ENCODE peak calls at places on chromosomes 4 and X, in six cellular contexts. One of them, this sample, is unnamed.
A peak's percentile ranks its signal among the peaks of the same experiment; 100 is the strongest.

GRCh38 chr4:146957252-146957651 is 11.6 kb upstream of the TTC29 start:
- DNase-seq in GM12878: no peak
- DNase-seq in HCT116: no peak
- DNase-seq in HepG2: no peak
- DNase-seq in A549: peak; percentile 27
- DNase-seq in K562: no peak
- DNase-seq in this sample: no peak

GRCh38 chr4:38867478-38868054 is at the start of gene FAM114A1:
- DNase-seq in GM12878: no peak
- DNase-seq in K562: peak; percentile 94
- DNase-seq in HCT116: no peak
- DNase-seq in HepG2: peak; percentile 51
- DNase-seq in A549: peak; percentile 68
- DNase-seq in this sample: peak; percentile 81

GRCh38 chr4:121562833-121563232 is 133.9 kb downstream of the ANXA5 start:
- DNase-seq in K562: no peak
- DNase-seq in GM12878: no peak
- DNase-seq in HepG2: no peak
- DNase-seq in A549: no peak
- DNase-seq in HCT116: no peak
- DNase-seq in this sample: no peak

GRCh38 chr4:129193357-129194100 is 97.6 kb downstream of the C4orf33 start:
- DNase-seq in HepG2: no peak
- DNase-seq in K562: no peak
- DNase-seq in A549: no peak
- DNase-seq in GM12878: no peak
- DNase-seq in HCT116: no peak
- DNase-seq in this sample: no peak

GRCh38 chr4:26199566-26199965 is 121.2 kb upstream of the RBPJ start:
- DNase-seq in K562: no peak
- DNase-seq in GM12878: no peak
- DNase-seq in A549: no peak
- DNase-seq in HepG2: no peak
- DNase-seq in HCT116: no peak
- DNase-seq in this sample: no peak

GRCh38 chr4:139606600-139607301 is 50.7 kb upstream of the SETD7 start:
- DNase-seq in HepG2: no peak
- DNase-seq in HCT116: no peak
- DNase-seq in GM12878: no peak
- DNase-seq in K562: peak; percentile 36
- DNase-seq in A549: peak; percentile 86
- DNase-seq in this sample: no peak

GRCh38 chrX:48498374-48498809 is 10.4 kb upstream of the PORCN start:
- DNase-seq in K562: no peak
- DNase-seq in GM12878: no peak
- DNase-seq in HCT116: no peak
- DNase-seq in HepG2: no peak
- DNase-seq in A549: no peak
- DNase-seq in this sample: peak; percentile 65

GRCh38 chr4:101020956-101021355 is 326.4 kb downstream of the PPP3CA start:
- DNase-seq in GM12878: peak; percentile 53
- DNase-seq in HepG2: no peak
- DNase-seq in A549: peak; percentile 27
- DNase-seq in HCT116: peak; percentile 79
- DNase-seq in K562: no peak
- DNase-seq in this sample: peak; percentile 76

GRCh38 chr4:26466871-26467270 is 23.4 kb downstream of the CCKAR start:
- DNase-seq in HCT116: no peak
- DNase-seq in HepG2: no peak
- DNase-seq in K562: no peak
- DNase-seq in GM12878: no peak
- DNase-seq in A549: no peak
- DNase-seq in this sample: no peak

GRCh38 chr4:165393704-165394103 is 14.9 kb downstream of the CPE start:
- DNase-seq in A549: no peak
- DNase-seq in GM12878: no peak
- DNase-seq in HepG2: no peak
- DNase-seq in K562: no peak
- DNase-seq in HCT116: no peak
- DNase-seq in this sample: no peak

GRCh38 chrX:149060921-149061320 is 444.2 kb downstream of the IDS start:
- DNase-seq in HCT116: no peak
- DNase-seq in HepG2: no peak
- DNase-seq in K562: no peak
- DNase-seq in A549: no peak
- DNase-seq in GM12878: no peak
- DNase-seq in this sample: no peak

GRCh38 chr4:77712675-77713074 is 106.5 kb downstream of the CNOT6L start:
- DNase-seq in HepG2: no peak
- DNase-seq in GM12878: no peak
- DNase-seq in HCT116: no peak
- DNase-seq in K562: no peak
- DNase-seq in A549: no peak
- DNase-seq in this sample: no peak

GRCh38 chrX:150365953-150366911 is 3.1 kb downstream of the MAMLD1 start:
- DNase-seq in A549: peak; percentile 36
- DNase-seq in GM12878: no peak
- DNase-seq in HepG2: no peak
- DNase-seq in K562: peak; percentile 10
- DNase-seq in HCT116: no peak
- DNase-seq in this sample: no peak

GRCh38 chr4:112702892-112703291 is 65.9 kb downstream of the LARP7 start:
- DNase-seq in HCT116: no peak
- DNase-seq in A549: no peak
- DNase-seq in HepG2: no peak
- DNase-seq in K562: no peak
- DNase-seq in GM12878: no peak
- DNase-seq in this sample: no peak

GRCh38 chr4:145956288-145956890 is 17.8 kb upstream of the ZNF827 start:
- DNase-seq in HepG2: peak; percentile 40
- DNase-seq in HCT116: no peak
- DNase-seq in GM12878: no peak
- DNase-seq in K562: peak; percentile 56
- DNase-seq in A549: peak; percentile 48
- DNase-seq in this sample: peak; percentile 38

DNA sequence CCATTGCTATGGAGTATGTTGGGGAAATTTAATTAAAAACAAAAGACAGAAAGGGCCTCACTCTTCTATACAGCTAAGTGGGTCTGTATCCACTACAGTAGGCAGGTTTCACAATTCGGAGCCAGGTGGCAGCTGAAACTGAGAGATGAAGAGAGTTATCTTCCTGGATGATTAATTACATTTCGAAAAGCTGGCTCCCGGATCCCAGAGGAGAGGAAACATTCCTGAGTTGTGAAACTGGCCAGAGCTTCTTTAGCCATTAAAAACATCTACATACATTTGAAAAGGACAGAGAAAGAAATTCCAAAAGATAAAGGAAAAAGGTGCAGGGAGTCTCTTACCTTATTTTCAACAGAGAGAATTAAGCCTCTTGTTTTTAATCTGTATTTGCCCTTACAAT is 15.5 kb upstream of the PDZD4 start:
- DNase-seq in HepG2: no peak
- DNase-seq in GM12878: no peak
- DNase-seq in HCT116: no peak
- DNase-seq in A549: no peak
- DNase-seq in K562: no peak
- DNase-seq in this sample: no peak
- H3K4me3 ChIP-seq in HepG2: no peak overlapping the region
- H3K4me3 ChIP-seq in GM12878: no peak overlapping the region
- H3K4me3 ChIP-seq in HCT116: no peak overlapping the region
- H3K4me3 ChIP-seq in A549: no peak overlapping the region
- H3K4me3 ChIP-seq in K562: no peak overlapping the region
- H3K4me3 ChIP-seq in this sample: no peak overlapping the region

DNA sequence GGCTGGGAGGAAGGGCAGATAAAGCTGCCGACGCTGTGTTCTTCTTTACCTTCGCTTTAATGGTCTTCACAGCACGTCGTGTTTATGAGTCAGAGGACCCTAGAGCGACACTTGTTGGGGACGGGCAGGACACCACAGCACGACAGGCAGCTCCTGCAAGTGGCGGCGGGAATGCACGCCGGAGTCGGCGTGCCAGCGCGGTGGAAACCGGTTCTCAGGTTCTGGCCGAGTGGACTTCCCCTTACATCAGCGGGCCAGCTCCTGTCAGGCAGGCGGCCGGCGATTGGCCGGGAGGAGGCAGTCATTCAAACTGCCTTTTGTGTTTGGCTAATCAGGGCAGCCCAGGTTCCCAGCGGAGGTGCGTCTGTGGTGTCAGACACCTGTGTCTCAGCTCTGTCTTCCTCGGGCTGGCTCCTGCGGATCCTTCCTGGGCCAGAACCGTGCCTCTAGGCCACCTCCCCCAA is 150.9 kb downstream of the SHROOM3 start:
- DNase-seq in GM12878: no peak
- DNase-seq in HCT116: peak; percentile 81
- DNase-seq in A549: peak; percentile 65
- DNase-seq in HepG2: peak; percentile 7
- DNase-seq in K562: peak; percentile 11
- DNase-seq in this sample: no peak
- TF ChIP-seq POLR2A in GM12878: no peak
- TF ChIP-seq POLR2A in HCT116: no peak
- TF ChIP-seq POLR2A in A549: no peak
- TF ChIP-seq POLR2A in HepG2: no peak
- TF ChIP-seq POLR2A in K562: no peak
- TF ChIP-seq POLR2A in this sample: no peak

GRCh38 chr4:176872461-176872860 is 79.7 kb upstream of the VEGFC start:
- DNase-seq in GM12878: no peak
- DNase-seq in K562: no peak
- DNase-seq in A549: no peak
- DNase-seq in HCT116: no peak
- DNase-seq in HepG2: no peak
- DNase-seq in this sample: no peak
- TF ChIP-seq MAX in GM12878: no peak
- TF ChIP-seq MAX in K562: no peak
- TF ChIP-seq MAX in A549: no peak
- TF ChIP-seq MAX in HCT116: no peak
- TF ChIP-seq MAX in HepG2: no peak
- TF ChIP-seq MAX in this sample: no peak

GRCh38 chrX:68438575-68438974 is 5.3 kb upstream of the OPHN1 start:
- DNase-seq in GM12878: no peak
- DNase-seq in K562: peak; percentile 55
- DNase-seq in HepG2: peak; percentile 30
- DNase-seq in A549: peak; percentile 12
- DNase-seq in HCT116: no peak
- DNase-seq in this sample: no peak

GRCh38 chrX:68432648-68433047 is 647 bp downstream of the OPHN1 start:
- DNase-seq in HepG2: no peak
- DNase-seq in HCT116: no peak
- DNase-seq in A549: peak; percentile 18
- DNase-seq in K562: peak; percentile 46
- DNase-seq in GM12878: no peak
- DNase-seq in this sample: no peak

GRCh38 chrX:68431836-68432235 is 1.5 kb downstream of the OPHN1 start:
- DNase-seq in K562: no peak
- DNase-seq in HepG2: no peak
- DNase-seq in A549: no peak
- DNase-seq in GM12878: no peak
- DNase-seq in HCT116: no peak
- DNase-seq in this sample: no peak

GRCh38 chrX:68433155-68433980 is at the start of gene OPHN1:
- DNase-seq in K562: peak; percentile 59
- DNase-seq in HepG2: peak; percentile 29
- DNase-seq in GM12878: no peak
- DNase-seq in HCT116: peak; percentile 55
- DNase-seq in A549: peak; percentile 80
- DNase-seq in this sample: no peak

GRCh38 chrX:68433981-68434299 is 645 bp upstream of the OPHN1 start:
- DNase-seq in A549: no peak
- DNase-seq in K562: no peak
- DNase-seq in HepG2: no peak
- DNase-seq in HCT116: no peak
- DNase-seq in GM12878: no peak
- DNase-seq in this sample: no peak
- H3K4me3 ChIP-seq in A549: peak overlapping the region; percentile 60
- H3K4me3 ChIP-seq in K562: peak overlapping the region; percentile 51
- H3K4me3 ChIP-seq in HepG2: peak overlapping the region; percentile 75
- H3K4me3 ChIP-seq in HCT116: peak overlapping the region; percentile 64
- H3K4me3 ChIP-seq in GM12878: no peak overlapping the region
- H3K4me3 ChIP-seq in this sample: no peak overlapping the region

GRCh38 chr4:115213705-115214104 is 100.3 kb upstream of the NDST4 start:
- DNase-seq in HCT116: no peak
- DNase-seq in GM12878: no peak
- DNase-seq in HepG2: no peak
- DNase-seq in A549: no peak
- DNase-seq in K562: no peak
- DNase-seq in this sample: peak; percentile 28
- TF ChIP-seq POLR2A in HCT116: no peak
- TF ChIP-seq POLR2A in GM12878: no peak
- TF ChIP-seq POLR2A in HepG2: no peak
- TF ChIP-seq POLR2A in A549: no peak
- TF ChIP-seq POLR2A in K562: no peak
- TF ChIP-seq POLR2A in this sample: no peak

GRCh38 chrX:70998402-70999027 is 67.6 kb upstream of the SLC7A3 start:
- DNase-seq in A549: peak; percentile 54
- DNase-seq in K562: no peak
- DNase-seq in GM12878: no peak
- DNase-seq in HCT116: no peak
- DNase-seq in HepG2: peak; percentile 37
- DNase-seq in this sample: peak; percentile 5
- TF ChIP-seq MAX in A549: no peak
- TF ChIP-seq MAX in K562: no peak
- TF ChIP-seq MAX in GM12878: no peak
- TF ChIP-seq MAX in HCT116: no peak
- TF ChIP-seq MAX in HepG2: no peak
- TF ChIP-seq MAX in this sample: no peak